ENCODE peak calls at places on chromosomes 6 and 20, in six cellular contexts. One of them, this sample, is unnamed.

GRCh38 chr6:32116674-32117073 is 7.5 kb upstream of the TNXB start:
- DNase-seq in IMR-90: no peak
- DNase-seq in esophagus muscularis mucosa: no peak
- DNase-seq in thyroid gland: no peak
- DNase-seq in body of pancreas: no peak
- DNase-seq in A549: peak; percentile 51
- DNase-seq in this sample: peak; percentile 51

GRCh38 chr6:18632670-18633410 is 245.7 kb downstream of the RNF144B start:
- DNase-seq in IMR-90: peak; percentile 7
- DNase-seq in esophagus muscularis mucosa: peak; percentile 5
- DNase-seq in thyroid gland: no peak
- DNase-seq in body of pancreas: no peak
- DNase-seq in A549: no peak
- DNase-seq in this sample: peak; percentile 1

GRCh38 chr6:33822575-33823395 is 19.0 kb upstream of the MLN start:
- DNase-seq in IMR-90: no peak
- DNase-seq in esophagus muscularis mucosa: no peak
- DNase-seq in thyroid gland: peak; percentile 66
- DNase-seq in body of pancreas: no peak
- DNase-seq in A549: peak; percentile 72
- DNase-seq in this sample: peak; percentile 19

GRCh38 chr6:51398064-51398740 is 579.5 kb downstream of the TFAP2B start:
- DNase-seq in IMR-90: no peak
- DNase-seq in esophagus muscularis mucosa: no peak
- DNase-seq in thyroid gland: no peak
- DNase-seq in body of pancreas: no peak
- DNase-seq in A549: no peak
- DNase-seq in this sample: no peak

GRCh38 chr6:116557863-116558262 is 4.3 kb downstream of the CALHM4 start:
- DNase-seq in IMR-90: peak; percentile 98
- DNase-seq in esophagus muscularis mucosa: no peak
- DNase-seq in thyroid gland: peak; percentile 84
- DNase-seq in body of pancreas: peak; percentile 14
- DNase-seq in A549: peak; percentile 43
- DNase-seq in this sample: no peak

GRCh38 chr6:21375717-21376116 is 217.8 kb upstream of the SOX4 start:
- DNase-seq in IMR-90: no peak
- DNase-seq in esophagus muscularis mucosa: no peak
- DNase-seq in thyroid gland: no peak
- DNase-seq in body of pancreas: no peak
- DNase-seq in A549: no peak
- DNase-seq in this sample: no peak

GRCh38 chr6:150560004-150560883 is 39.4 kb upstream of the PLEKHG1 start:
- DNase-seq in IMR-90: no peak
- DNase-seq in esophagus muscularis mucosa: no peak
- DNase-seq in thyroid gland: no peak
- DNase-seq in body of pancreas: no peak
- DNase-seq in A549: no peak
- DNase-seq in this sample: no peak

GRCh38 chr6:169577236-169577635 is 124.6 kb downstream of the WDR27 start:
- DNase-seq in IMR-90: no peak
- DNase-seq in esophagus muscularis mucosa: no peak
- DNase-seq in thyroid gland: no peak
- DNase-seq in body of pancreas: no peak
- DNase-seq in A549: no peak
- DNase-seq in this sample: no peak

GRCh38 chr6:157240059-157240959 is 83.0 kb downstream of the TMEM242 start:
- DNase-seq in IMR-90: peak; percentile 41
- DNase-seq in esophagus muscularis mucosa: peak; percentile 95
- DNase-seq in thyroid gland: no peak
- DNase-seq in body of pancreas: peak; percentile 69
- DNase-seq in A549: no peak
- DNase-seq in this sample: no peak

GRCh38 chr6:29825848-29826247 is 1.8 kb upstream of the HLA-G start:
- DNase-seq in IMR-90: no peak
- DNase-seq in esophagus muscularis mucosa: no peak
- DNase-seq in thyroid gland: no peak
- DNase-seq in body of pancreas: no peak
- DNase-seq in A549: no peak
- DNase-seq in this sample: no peak

GRCh38 chr20:31676534-31677030 is 38.9 kb downstream of the COX4I2 start:
- DNase-seq in IMR-90: no peak
- DNase-seq in esophagus muscularis mucosa: no peak
- DNase-seq in thyroid gland: no peak
- DNase-seq in body of pancreas: no peak
- DNase-seq in A549: no peak
- DNase-seq in this sample: peak; percentile 76

GRCh38 chr6:24489881-24490280 is 503 bp upstream of the GPLD1 start:
- DNase-seq in IMR-90: peak; percentile 28
- DNase-seq in esophagus muscularis mucosa: no peak
- DNase-seq in thyroid gland: peak; percentile 54
- DNase-seq in body of pancreas: peak; percentile 65
- DNase-seq in A549: no peak
- DNase-seq in this sample: no peak

GRCh38 chr6:47144306-47144705 is 102.2 kb upstream of the ADGRF1 start:
- DNase-seq in IMR-90: peak; percentile 56
- DNase-seq in esophagus muscularis mucosa: no peak
- DNase-seq in thyroid gland: no peak
- DNase-seq in body of pancreas: no peak
- DNase-seq in A549: no peak
- DNase-seq in this sample: no peak

GRCh38 chr6:22825210-22825609 is 255.8 kb downstream of the HDGFL1 start:
- DNase-seq in IMR-90: no peak
- DNase-seq in esophagus muscularis mucosa: no peak
- DNase-seq in thyroid gland: no peak
- DNase-seq in body of pancreas: no peak
- DNase-seq in A549: no peak
- DNase-seq in this sample: no peak

GRCh38 chr20:45312241-45312640 is 4.1 kb upstream of the MATN4 start:
- DNase-seq in IMR-90: no peak
- DNase-seq in esophagus muscularis mucosa: no peak
- DNase-seq in thyroid gland: no peak
- DNase-seq in body of pancreas: no peak
- DNase-seq in A549: no peak
- DNase-seq in this sample: no peak

GRCh38 chr6:111761783-111762312 is 111.4 kb downstream of the FYN start:
- DNase-seq in IMR-90: peak; percentile 19
- DNase-seq in esophagus muscularis mucosa: no peak
- DNase-seq in thyroid gland: no peak
- DNase-seq in body of pancreas: no peak
- DNase-seq in A549: no peak
- DNase-seq in this sample: no peak

GRCh38 chr6:142271476-142271875 is 30.3 kb upstream of the ADGRG6 start:
- DNase-seq in IMR-90: no peak
- DNase-seq in esophagus muscularis mucosa: no peak
- DNase-seq in thyroid gland: no peak
- DNase-seq in body of pancreas: no peak
- DNase-seq in A549: no peak
- DNase-seq in this sample: no peak

GRCh38 chr6:38177885-38178583 is 358.5 kb downstream of the ZFAND3 start:
- DNase-seq in IMR-90: no peak
- DNase-seq in esophagus muscularis mucosa: no peak
- DNase-seq in thyroid gland: no peak
- DNase-seq in body of pancreas: no peak
- DNase-seq in A549: no peak
- DNase-seq in this sample: no peak

GRCh38 chr6:83633609-83634008 is 75.3 kb downstream of the SNAP91 start:
- DNase-seq in IMR-90: no peak
- DNase-seq in esophagus muscularis mucosa: no peak
- DNase-seq in thyroid gland: no peak
- DNase-seq in body of pancreas: no peak
- DNase-seq in A549: no peak
- DNase-seq in this sample: no peak

GRCh38 chr6:16762265-16762546 is 946 bp upstream of the ATXN1 start:
- DNase-seq in IMR-90: no peak
- DNase-seq in esophagus muscularis mucosa: no peak
- DNase-seq in thyroid gland: no peak
- DNase-seq in body of pancreas: no peak
- DNase-seq in A549: peak; percentile 12
- DNase-seq in this sample: peak; percentile 33

DNA sequence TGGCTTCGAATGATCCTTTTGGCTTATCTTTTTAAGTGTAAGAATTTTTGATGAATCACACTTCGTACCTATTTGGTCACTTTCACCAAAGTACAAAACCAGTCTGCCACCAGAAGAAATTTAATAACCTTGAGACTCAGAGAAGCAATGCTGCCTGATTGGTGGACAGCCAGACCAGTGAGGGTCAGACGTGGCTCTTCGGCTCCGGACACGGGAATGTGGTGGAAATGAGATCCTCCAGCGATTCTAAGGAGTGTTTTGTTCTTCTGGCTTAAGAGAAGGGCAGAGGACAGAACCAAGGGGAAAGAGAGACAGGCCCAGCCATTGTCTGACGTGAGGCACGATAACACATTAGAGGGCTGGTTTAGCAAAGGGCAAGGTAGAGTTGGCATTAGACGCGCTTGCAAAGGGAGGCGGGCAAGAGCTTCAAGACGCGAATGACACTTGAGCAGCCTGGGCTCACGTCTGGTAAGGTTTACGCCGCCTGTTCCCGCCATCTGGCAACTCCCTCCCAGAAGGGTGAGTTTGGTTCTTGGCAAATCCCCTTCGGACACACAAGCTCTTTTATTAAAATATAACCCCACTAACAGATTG is 49.9 kb upstream of the EZR start:
- DNase-seq in IMR-90: no peak
- DNase-seq in esophagus muscularis mucosa: no peak
- DNase-seq in thyroid gland: peak; percentile 80
- DNase-seq in body of pancreas: peak; percentile 87
- DNase-seq in A549: peak; percentile 47
- DNase-seq in this sample: peak; percentile 90
- TF ChIP-seq POLR2A in IMR-90: no peak
- TF ChIP-seq POLR2A in esophagus muscularis mucosa: no peak
- TF ChIP-seq POLR2A in thyroid gland: peak; percentile 47
- TF ChIP-seq POLR2A in body of pancreas: peak; percentile 54
- TF ChIP-seq POLR2A in A549: no peak
- TF ChIP-seq POLR2A in this sample: peak; percentile 37

DNA sequence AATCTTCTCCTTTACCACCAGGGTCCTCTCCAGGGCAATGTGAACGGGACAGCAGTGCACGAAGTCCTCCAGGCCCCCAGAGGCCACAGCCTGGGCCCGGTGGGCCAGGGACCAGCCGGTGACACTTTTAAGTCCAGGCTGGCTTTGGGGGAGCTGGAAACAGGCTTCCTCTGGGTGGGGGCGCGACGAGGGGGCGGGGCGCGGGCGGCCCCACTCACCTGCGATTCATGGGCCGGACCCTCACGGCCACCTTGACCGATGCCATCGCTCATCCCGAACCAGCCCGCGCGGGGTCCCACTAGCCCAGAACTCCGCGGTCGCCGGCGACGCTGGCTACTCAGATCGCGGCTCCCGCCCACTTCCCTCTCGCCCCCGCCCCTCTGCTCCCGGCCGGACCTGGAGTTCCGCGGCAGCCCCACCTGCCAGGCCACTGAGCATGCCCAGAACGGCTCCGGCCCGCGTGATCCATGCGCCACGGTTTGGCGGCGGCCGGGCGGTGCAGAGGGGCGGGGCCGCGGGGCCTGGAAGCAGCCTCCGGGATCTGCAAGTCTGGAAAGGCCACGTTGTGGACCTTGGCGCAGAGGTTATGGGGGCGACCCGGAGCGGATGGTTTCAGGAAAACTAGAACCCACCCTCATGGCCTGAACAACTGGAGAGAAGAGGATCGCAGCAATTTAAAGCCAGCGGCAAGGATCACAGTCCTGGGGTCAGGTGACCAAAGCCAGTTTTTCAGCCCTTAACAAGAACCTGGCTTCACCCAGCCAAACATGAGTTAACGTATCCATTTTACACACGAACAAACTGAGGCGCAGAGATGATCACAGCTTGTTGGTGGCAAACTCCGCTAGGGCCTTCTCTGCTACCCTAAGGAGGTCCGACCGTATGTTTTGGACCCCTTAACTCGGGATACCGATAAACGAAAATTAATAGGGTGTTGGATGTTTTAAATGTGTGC is at the start of gene KIF16B:
- DNase-seq in IMR-90: peak; percentile 76
- DNase-seq in esophagus muscularis mucosa: peak; percentile 97
- DNase-seq in thyroid gland: peak; percentile 96
- DNase-seq in body of pancreas: peak; percentile 93
- DNase-seq in A549: peak; percentile 85
- DNase-seq in this sample: peak; percentile 91
- TF ChIP-seq POLR2A in IMR-90: no peak
- TF ChIP-seq POLR2A in esophagus muscularis mucosa: peak; percentile 48
- TF ChIP-seq POLR2A in thyroid gland: peak; percentile 49
- TF ChIP-seq POLR2A in body of pancreas: no peak
- TF ChIP-seq POLR2A in A549: peak; percentile 82
- TF ChIP-seq POLR2A in this sample: peak; percentile 48

DNA sequence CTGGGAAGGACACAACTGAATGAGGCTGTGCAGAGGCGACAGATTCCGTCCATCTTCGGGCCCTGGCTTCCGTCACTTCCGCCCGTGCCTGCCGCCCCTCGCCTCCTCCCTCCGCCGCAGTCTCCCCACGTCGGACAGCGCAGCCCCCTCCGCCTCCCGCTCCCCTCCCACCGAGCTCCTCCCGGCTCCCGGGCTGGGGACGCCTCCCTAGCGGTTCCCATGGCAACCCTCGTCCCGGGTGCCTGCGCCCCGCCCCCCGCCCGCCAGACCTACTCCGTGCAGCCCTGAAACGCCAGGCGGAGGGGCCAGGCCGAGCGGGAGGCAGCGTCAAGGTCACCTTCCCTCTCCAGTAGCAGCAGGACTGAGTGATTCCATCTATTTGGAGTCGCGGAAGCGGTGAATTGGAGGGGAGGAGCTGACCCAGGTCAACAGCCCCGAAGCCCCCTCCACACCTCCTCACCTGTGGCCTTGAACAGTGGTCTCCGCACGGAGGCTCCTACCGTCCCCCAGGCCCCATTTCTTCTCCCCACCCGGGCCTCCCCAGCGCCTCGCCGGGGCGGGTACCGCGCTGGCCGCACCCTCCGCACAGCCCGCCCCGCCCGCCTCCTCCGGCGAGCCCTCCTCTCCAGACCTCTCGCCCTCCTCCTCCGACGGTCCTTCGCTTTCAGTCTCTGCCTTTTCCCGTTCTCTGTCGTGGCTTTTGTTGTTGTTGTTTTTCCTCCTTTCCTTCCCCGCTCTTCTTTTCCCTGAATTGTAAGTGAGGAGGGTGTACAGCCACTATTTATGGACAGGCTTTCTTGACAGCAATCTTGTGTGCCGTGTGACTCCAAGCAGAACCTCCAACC is 951 bp downstream of the NRSN2 start:
- DNase-seq in IMR-90: peak; percentile 90
- DNase-seq in esophagus muscularis mucosa: peak; percentile 96
- DNase-seq in thyroid gland: peak; percentile 97
- DNase-seq in body of pancreas: peak; percentile 92
- DNase-seq in A549: peak; percentile 98
- DNase-seq in this sample: peak; percentile 92
- TF ChIP-seq POLR2A in IMR-90: peak; percentile 9
- TF ChIP-seq POLR2A in esophagus muscularis mucosa: no peak
- TF ChIP-seq POLR2A in thyroid gland: peak; percentile 91
- TF ChIP-seq POLR2A in body of pancreas: peak; percentile 46
- TF ChIP-seq POLR2A in A549: peak; percentile 64
- TF ChIP-seq POLR2A in this sample: peak; percentile 51

DNA sequence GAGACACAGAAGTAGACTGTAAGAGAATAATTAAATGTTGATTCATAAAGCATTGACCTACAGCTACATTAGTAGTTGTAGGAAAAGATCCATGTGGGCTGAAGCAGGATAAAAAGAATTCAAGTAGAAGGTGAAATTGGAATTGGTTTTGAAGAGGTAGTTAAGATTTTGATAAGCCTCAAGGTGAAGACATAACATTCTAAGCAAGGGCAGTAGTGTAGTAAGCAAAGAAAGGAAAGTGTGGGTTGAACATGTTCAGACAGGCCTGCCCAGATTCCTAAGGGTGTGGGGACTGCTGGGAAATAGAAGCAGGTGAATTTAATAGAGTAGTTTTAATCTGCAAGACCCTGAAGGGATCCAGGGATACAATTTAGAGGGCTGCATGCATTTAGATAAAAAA is 19.0 kb downstream of the TAB2 start:
- DNase-seq in IMR-90: no peak
- DNase-seq in esophagus muscularis mucosa: no peak
- DNase-seq in thyroid gland: peak; percentile 32
- DNase-seq in body of pancreas: no peak
- DNase-seq in A549: no peak
- DNase-seq in this sample: no peak
- TF ChIP-seq POLR2A in IMR-90: no peak
- TF ChIP-seq POLR2A in esophagus muscularis mucosa: no peak
- TF ChIP-seq POLR2A in thyroid gland: no peak
- TF ChIP-seq POLR2A in body of pancreas: no peak
- TF ChIP-seq POLR2A in A549: no peak
- TF ChIP-seq POLR2A in this sample: no peak

This sample was measured in erythroblast.